ENCODE peak calls at places on chromosomes 1 and 21, in eight cellular contexts. One of them, this sample, is unnamed.

GRCh38 chr1:163974120-163974519 is 584.9 kb upstream of the PBX1 start:
- DNase-seq in AG04450: no peak
- DNase-seq in GM12864: no peak
- DNase-seq in BJ: no peak
- DNase-seq in epithelial cell of esophagus: no peak
- DNase-seq in adrenal gland: no peak
- DNase-seq in left ventricle myocardium inferior: no peak
- DNase-seq in mucosa of descending colon: no peak
- DNase-seq in this sample: no peak

GRCh38 chr1:42379794-42380616 is 587 bp upstream of the RIMKLA start:
- DNase-seq in AG04450: no peak
- DNase-seq in GM12864: no peak
- DNase-seq in BJ: no peak
- DNase-seq in epithelial cell of esophagus: peak; percentile 52
- DNase-seq in adrenal gland: peak; percentile 34
- DNase-seq in left ventricle myocardium inferior: peak; percentile 22
- DNase-seq in mucosa of descending colon: no peak
- DNase-seq in this sample: no peak

GRCh38 chr1:32215629-32216505 is 6.3 kb downstream of the TMEM234 start:
- DNase-seq in AG04450: no peak
- DNase-seq in GM12864: no peak
- DNase-seq in BJ: no peak
- DNase-seq in epithelial cell of esophagus: peak; percentile 82
- DNase-seq in adrenal gland: peak; percentile 78
- DNase-seq in left ventricle myocardium inferior: peak; percentile 29
- DNase-seq in mucosa of descending colon: peak; percentile 78
- DNase-seq in this sample: peak; percentile 69

GRCh38 chr1:76881726-76882125 is 14.4 kb downstream of the ST6GALNAC5 start:
- DNase-seq in AG04450: no peak
- DNase-seq in GM12864: no peak
- DNase-seq in BJ: no peak
- DNase-seq in epithelial cell of esophagus: no peak
- DNase-seq in adrenal gland: no peak
- DNase-seq in left ventricle myocardium inferior: no peak
- DNase-seq in mucosa of descending colon: no peak
- DNase-seq in this sample: no peak

GRCh38 chr1:55631508-55631907 is 416.3 kb upstream of the USP24 start:
- DNase-seq in AG04450: no peak
- DNase-seq in GM12864: no peak
- DNase-seq in BJ: peak; percentile 66
- DNase-seq in epithelial cell of esophagus: no peak
- DNase-seq in adrenal gland: no peak
- DNase-seq in left ventricle myocardium inferior: no peak
- DNase-seq in mucosa of descending colon: no peak
- DNase-seq in this sample: no peak

GRCh38 chr1:63014267-63014666 is 230.3 kb downstream of the ATG4C start:
- DNase-seq in AG04450: no peak
- DNase-seq in GM12864: no peak
- DNase-seq in BJ: no peak
- DNase-seq in epithelial cell of esophagus: no peak
- DNase-seq in adrenal gland: no peak
- DNase-seq in left ventricle myocardium inferior: no peak
- DNase-seq in mucosa of descending colon: no peak
- DNase-seq in this sample: no peak

GRCh38 chr21:45053561-45053960 is 20.8 kb upstream of the ADARB1 start:
- DNase-seq in AG04450: no peak
- DNase-seq in GM12864: no peak
- DNase-seq in BJ: no peak
- DNase-seq in epithelial cell of esophagus: no peak
- DNase-seq in adrenal gland: no peak
- DNase-seq in left ventricle myocardium inferior: no peak
- DNase-seq in mucosa of descending colon: no peak
- DNase-seq in this sample: no peak

GRCh38 chr1:35554261-35555211 is 2.7 kb downstream of the KIAA0319L start:
- DNase-seq in AG04450: no peak
- DNase-seq in GM12864: no peak
- DNase-seq in BJ: no peak
- DNase-seq in epithelial cell of esophagus: no peak
- DNase-seq in adrenal gland: no peak
- DNase-seq in left ventricle myocardium inferior: no peak
- DNase-seq in mucosa of descending colon: no peak
- DNase-seq in this sample: no peak

GRCh38 chr1:18108313-18109057 is 887 bp downstream of the IGSF21 start:
- DNase-seq in AG04450: no peak
- DNase-seq in GM12864: no peak
- DNase-seq in BJ: no peak
- DNase-seq in epithelial cell of esophagus: no peak
- DNase-seq in adrenal gland: no peak
- DNase-seq in left ventricle myocardium inferior: no peak
- DNase-seq in mucosa of descending colon: no peak
- DNase-seq in this sample: no peak

GRCh38 chr1:246329900-246330299 is 177.2 kb downstream of the SMYD3 start:
- DNase-seq in AG04450: no peak
- DNase-seq in GM12864: peak; percentile 86
- DNase-seq in BJ: no peak
- DNase-seq in epithelial cell of esophagus: peak; percentile 7
- DNase-seq in adrenal gland: no peak
- DNase-seq in left ventricle myocardium inferior: no peak
- DNase-seq in mucosa of descending colon: no peak
- DNase-seq in this sample: peak; percentile 89

GRCh38 chr1:9900142-9901043 is 9.7 kb downstream of the CTNNBIP1 start:
- DNase-seq in AG04450: no peak
- DNase-seq in GM12864: peak; percentile 25
- DNase-seq in BJ: no peak
- DNase-seq in epithelial cell of esophagus: no peak
- DNase-seq in adrenal gland: peak; percentile 47
- DNase-seq in left ventricle myocardium inferior: peak; percentile 79
- DNase-seq in mucosa of descending colon: peak; percentile 83
- DNase-seq in this sample: peak; percentile 51

GRCh38 chr1:208235983-208236761 is 8.0 kb downstream of the PLXNA2 start:
- DNase-seq in AG04450: no peak
- DNase-seq in GM12864: no peak
- DNase-seq in BJ: no peak
- DNase-seq in epithelial cell of esophagus: peak; percentile 61
- DNase-seq in adrenal gland: no peak
- DNase-seq in left ventricle myocardium inferior: peak; percentile 58
- DNase-seq in mucosa of descending colon: no peak
- DNase-seq in this sample: peak; percentile 31

DNA sequence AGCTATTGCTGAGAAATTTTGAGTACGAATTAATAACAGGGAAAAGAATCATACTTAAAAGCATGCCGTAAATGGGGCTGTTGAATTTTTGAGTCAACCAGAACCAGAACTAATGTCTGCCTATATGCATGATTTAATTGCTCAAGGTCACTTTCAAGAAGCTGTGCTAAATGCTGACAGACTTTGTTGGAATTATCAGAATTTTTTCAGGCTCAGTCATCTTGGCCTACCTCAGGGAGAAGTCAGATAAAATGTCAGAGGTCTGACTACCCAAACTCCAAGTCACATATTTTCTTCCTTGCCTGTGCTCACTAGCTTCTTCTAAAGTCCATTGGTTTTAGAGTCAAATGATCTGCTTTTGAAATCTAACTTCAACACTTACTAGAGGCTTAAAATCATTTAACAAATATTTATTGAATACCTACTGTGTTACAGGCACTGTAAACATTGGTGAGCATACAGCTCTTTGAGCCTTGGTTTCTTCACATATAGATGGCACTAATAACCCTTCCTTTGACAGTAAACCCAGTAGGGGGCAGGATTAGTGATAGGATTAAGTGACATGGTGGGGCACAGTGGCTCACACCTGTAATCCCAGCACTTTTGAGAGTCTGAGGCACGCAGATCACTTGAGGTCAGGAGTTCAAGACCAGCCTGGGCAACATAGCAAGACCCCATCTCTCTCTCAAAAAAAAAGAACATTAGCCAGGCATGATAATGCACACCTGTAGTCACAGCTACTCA is 121.2 kb upstream of the SLC44A3 start:
- DNase-seq in AG04450: peak; percentile 29
- DNase-seq in GM12864: no peak
- DNase-seq in BJ: peak; percentile 75
- DNase-seq in epithelial cell of esophagus: peak; percentile 35
- DNase-seq in adrenal gland: no peak
- DNase-seq in left ventricle myocardium inferior: no peak
- DNase-seq in mucosa of descending colon: no peak
- DNase-seq in this sample: no peak
- TF ChIP-seq CTCF in AG04450: peak; percentile 5
- TF ChIP-seq CTCF in GM12864: no peak
- TF ChIP-seq CTCF in BJ: peak; percentile 15
- TF ChIP-seq CTCF in epithelial cell of esophagus: no peak
- TF ChIP-seq CTCF in adrenal gland: no peak
- TF ChIP-seq CTCF in left ventricle myocardium inferior: no peak
- TF ChIP-seq CTCF in mucosa of descending colon: no peak
- TF ChIP-seq CTCF in this sample: no peak

GRCh38 chr1:181206513-181206912 is 118.0 kb downstream of the IER5 start:
- DNase-seq in AG04450: no peak
- DNase-seq in GM12864: no peak
- DNase-seq in BJ: no peak
- DNase-seq in epithelial cell of esophagus: no peak
- DNase-seq in adrenal gland: no peak
- DNase-seq in left ventricle myocardium inferior: peak; percentile 24
- DNase-seq in mucosa of descending colon: no peak
- DNase-seq in this sample: no peak
- H3K4me3 ChIP-seq in AG04450: no peak overlapping the region
- H3K4me3 ChIP-seq in GM12864: no peak overlapping the region
- H3K4me3 ChIP-seq in BJ: no peak overlapping the region
- H3K4me3 ChIP-seq in epithelial cell of esophagus: no peak overlapping the region
- H3K4me3 ChIP-seq in adrenal gland: no peak overlapping the region
- H3K4me3 ChIP-seq in left ventricle myocardium inferior: no peak overlapping the region
- H3K4me3 ChIP-seq in mucosa of descending colon: no peak overlapping the region
- H3K4me3 ChIP-seq in this sample: no peak overlapping the region

GRCh38 chr1:34178072-34178471 is 1.4 kb downstream of the C1orf94 start:
- DNase-seq in AG04450: no peak
- DNase-seq in GM12864: no peak
- DNase-seq in BJ: no peak
- DNase-seq in epithelial cell of esophagus: no peak
- DNase-seq in adrenal gland: no peak
- DNase-seq in left ventricle myocardium inferior: no peak
- DNase-seq in mucosa of descending colon: no peak
- DNase-seq in this sample: no peak

GRCh38 chr1:34175737-34176136 is 970 bp upstream of the C1orf94 start:
- DNase-seq in AG04450: no peak
- DNase-seq in GM12864: no peak
- DNase-seq in BJ: no peak
- DNase-seq in epithelial cell of esophagus: no peak
- DNase-seq in adrenal gland: no peak
- DNase-seq in left ventricle myocardium inferior: no peak
- DNase-seq in mucosa of descending colon: no peak
- DNase-seq in this sample: no peak

DNA sequence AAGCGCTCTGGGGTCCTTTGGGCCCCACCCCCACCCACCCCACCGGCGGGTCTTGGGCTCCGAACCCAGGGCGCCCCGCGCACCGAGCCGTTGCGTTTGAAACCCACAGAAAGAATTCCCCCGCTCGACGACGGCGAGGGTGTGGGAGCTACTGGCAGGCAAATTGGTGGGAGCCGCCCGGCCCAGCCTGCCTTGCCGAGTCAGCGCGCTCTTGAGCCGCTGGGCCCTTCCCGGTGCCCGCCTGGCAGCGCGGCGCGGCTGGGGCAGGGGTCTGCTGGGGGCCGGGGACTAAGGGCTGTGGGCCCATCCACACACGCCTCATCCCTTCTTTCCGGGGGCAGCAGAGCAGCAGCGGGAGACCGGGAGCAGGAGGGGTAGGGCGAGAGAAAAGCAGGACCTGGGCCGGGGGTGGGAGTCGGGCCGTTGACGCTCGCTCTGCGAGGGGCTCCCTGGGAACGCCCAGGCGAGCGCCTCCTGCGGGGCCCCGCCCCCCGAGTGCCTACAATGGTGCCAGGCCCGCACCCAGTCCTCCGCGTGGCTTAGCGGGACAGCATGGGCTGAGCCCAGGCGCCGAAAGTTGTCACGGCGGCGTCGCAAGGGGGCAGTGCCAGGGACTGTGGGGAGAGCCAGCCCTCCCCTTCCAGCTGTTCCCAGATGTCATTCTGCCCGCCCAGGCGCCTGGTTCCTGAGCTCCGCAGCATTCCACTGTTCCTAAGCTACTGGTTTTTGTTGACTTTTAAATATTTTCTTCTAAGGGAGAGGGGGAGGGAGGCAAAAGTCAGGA is at the start of gene C1orf94:
- DNase-seq in AG04450: no peak
- DNase-seq in GM12864: no peak
- DNase-seq in BJ: no peak
- DNase-seq in epithelial cell of esophagus: no peak
- DNase-seq in adrenal gland: no peak
- DNase-seq in left ventricle myocardium inferior: no peak
- DNase-seq in mucosa of descending colon: no peak
- DNase-seq in this sample: no peak
- TF ChIP-seq CTCF in AG04450: no peak
- TF ChIP-seq CTCF in GM12864: no peak
- TF ChIP-seq CTCF in BJ: no peak
- TF ChIP-seq CTCF in epithelial cell of esophagus: no peak
- TF ChIP-seq CTCF in adrenal gland: no peak
- TF ChIP-seq CTCF in left ventricle myocardium inferior: no peak
- TF ChIP-seq CTCF in mucosa of descending colon: no peak
- TF ChIP-seq CTCF in this sample: no peak

GRCh38 chr1:179187043-179187442 is 42.4 kb downstream of the ABL2 start:
- DNase-seq in AG04450: no peak
- DNase-seq in GM12864: no peak
- DNase-seq in BJ: peak; percentile 66
- DNase-seq in epithelial cell of esophagus: no peak
- DNase-seq in adrenal gland: no peak
- DNase-seq in left ventricle myocardium inferior: no peak
- DNase-seq in mucosa of descending colon: no peak
- DNase-seq in this sample: no peak

GRCh38 chr1:179195374-179195773 is 34.1 kb downstream of the ABL2 start:
- DNase-seq in AG04450: no peak
- DNase-seq in GM12864: no peak
- DNase-seq in BJ: no peak
- DNase-seq in epithelial cell of esophagus: no peak
- DNase-seq in adrenal gland: no peak
- DNase-seq in left ventricle myocardium inferior: no peak
- DNase-seq in mucosa of descending colon: no peak
- DNase-seq in this sample: no peak

GRCh38 chr1:179194068-179194537 is 35.4 kb downstream of the ABL2 start:
- DNase-seq in AG04450: no peak
- DNase-seq in GM12864: no peak
- DNase-seq in BJ: no peak
- DNase-seq in epithelial cell of esophagus: no peak
- DNase-seq in adrenal gland: no peak
- DNase-seq in left ventricle myocardium inferior: no peak
- DNase-seq in mucosa of descending colon: no peak
- DNase-seq in this sample: no peak

GRCh38 chr1:179187708-179188471 is 41.6 kb downstream of the ABL2 start:
- DNase-seq in AG04450: no peak
- DNase-seq in GM12864: no peak
- DNase-seq in BJ: no peak
- DNase-seq in epithelial cell of esophagus: no peak
- DNase-seq in adrenal gland: no peak
- DNase-seq in left ventricle myocardium inferior: no peak
- DNase-seq in mucosa of descending colon: no peak
- DNase-seq in this sample: no peak

DNA sequence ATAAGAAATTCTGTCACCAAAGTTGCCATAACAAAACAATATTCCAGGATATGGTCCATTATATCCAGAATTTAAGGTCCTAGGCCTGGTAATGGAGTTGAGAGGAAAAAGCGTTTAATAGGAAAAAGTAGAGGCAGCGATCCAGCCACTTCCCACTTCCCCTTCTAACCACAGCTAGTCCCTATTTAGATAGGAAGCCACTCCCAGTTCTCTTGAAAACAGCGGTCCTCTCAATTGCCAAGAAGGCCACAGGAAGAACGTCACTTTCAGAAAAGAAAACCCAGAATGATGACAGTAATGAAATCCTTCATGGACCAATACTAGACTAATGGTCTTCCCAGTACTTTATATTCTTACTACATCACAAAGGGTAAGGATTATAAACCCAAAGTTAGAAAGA is 38.6 kb downstream of the ABL2 start:
- DNase-seq in AG04450: no peak
- DNase-seq in GM12864: no peak
- DNase-seq in BJ: no peak
- DNase-seq in epithelial cell of esophagus: no peak
- DNase-seq in adrenal gland: no peak
- DNase-seq in left ventricle myocardium inferior: no peak
- DNase-seq in mucosa of descending colon: no peak
- DNase-seq in this sample: no peak
- H3K4me3 ChIP-seq in AG04450: no peak overlapping the region
- H3K4me3 ChIP-seq in GM12864: no peak overlapping the region
- H3K4me3 ChIP-seq in BJ: no peak overlapping the region
- H3K4me3 ChIP-seq in epithelial cell of esophagus: no peak overlapping the region
- H3K4me3 ChIP-seq in adrenal gland: no peak overlapping the region
- H3K4me3 ChIP-seq in left ventricle myocardium inferior: no peak overlapping the region
- H3K4me3 ChIP-seq in mucosa of descending colon: no peak overlapping the region
- H3K4me3 ChIP-seq in this sample: no peak overlapping the region